ENCODE peak calls at places on chromosome 9, in ten cellular contexts. P is thoracic aorta, D is MM.1S, O is gastrocnemius medialis, M is IMR-90, Z is WERI-Rb-1, V is adrenal gland, E is fibroblast of lung, B is fibroblast of the aortic adventitia, W is fibroblast of villous mesenchyme. S is an unnamed sample.

GRCh38 chr9:125438506-125439433 is 177.1 kb downstream of the GAPVD1 start:
- DNase-seq in P (no peak), D (no peak), O (no peak), M (no peak), Z (no peak), V (no peak), E (no peak), B (no peak), W (no peak), S (no peak)

GRCh38 chr9:3931996-3932906 is 367.6 kb downstream of the GLIS3 start:
- DNase-seq in P (no peak), D (no peak), O (no peak), M (peak), Z (no peak), V (no peak), E (peak), B (peak), W (no peak), S (no peak)

GRCh38 chr9:38415846-38416245 is 8.4 kb downstream of the IGFBPL1 start:
- DNase-seq in P (no peak), D (no peak), O (no peak), M (no peak), Z (no peak), V (no peak), E (no peak), B (no peak), W (no peak), S (no peak)

GRCh38 chr9:97786341-97786740 is 66.7 kb upstream of the FOXE1 start:
- DNase-seq in P (no peak), D (no peak), O (no peak), M (peak), Z (no peak), V (no peak), E (no peak), B (peak), W (no peak), S (no peak)

GRCh38 chr9:37529111-37529510 is 43.4 kb downstream of the POLR1E start:
- DNase-seq in P (no peak), D (peak), O (peak), M (no peak), Z (no peak), V (no peak), E (peak), B (no peak), W (no peak), S (peak)

GRCh38 chr9:73647560-73647959 is 495.9 kb downstream of the ANXA1 start:
- DNase-seq in P (no peak), D (no peak), O (no peak), M (no peak), Z (no peak), V (no peak), E (no peak), B (no peak), W (no peak), S (no peak)

GRCh38 chr9:133609311-133610098 is at the start of gene FAM163B:
- DNase-seq in P (no peak), D (no peak), O (no peak), M (peak), Z (peak), V (peak), E (peak), B (peak), W (peak), S (no peak)

GRCh38 chr9:133189826-133190225 is 19.2 kb downstream of the OBP2B start:
- DNase-seq in P (no peak), D (no peak), O (no peak), M (no peak), Z (no peak), V (no peak), E (no peak), B (no peak), W (no peak), S (no peak)

GRCh38 chr9:84293001-84293798 is 47.4 kb downstream of the SLC28A3 start:
- DNase-seq in P (no peak), D (peak), O (no peak), M (no peak), Z (no peak), V (no peak), E (no peak), B (no peak), W (no peak), S (peak)

GRCh38 chr9:82993856-82994605 is 68.9 kb downstream of the RASEF start:
- DNase-seq in P (no peak), D (no peak), O (no peak), M (no peak), Z (no peak), V (no peak), E (no peak), B (no peak), W (no peak), S (no peak)

GRCh38 chr9:26833792-26834191 is 58.8 kb downstream of the CAAP1 start:
- DNase-seq in P (no peak), D (no peak), O (no peak), M (no peak), Z (no peak), V (no peak), E (no peak), B (no peak), W (peak), S (peak)

GRCh38 chr9:6715755-6716643 is 41.8 kb upstream of the KDM4C start:
- DNase-seq in P (no peak), D (no peak), O (peak), M (no peak), Z (no peak), V (peak), E (peak), B (no peak), W (peak), S (peak)

GRCh38 chr9:133784731-133785561 is 46.8 kb upstream of the SARDH start:
- DNase-seq in P (no peak), D (no peak), O (no peak), M (no peak), Z (no peak), V (no peak), E (no peak), B (no peak), W (no peak), S (no peak)

GRCh38 chr9:132931178-132931735 is 13.2 kb downstream of the TSC1 start:
- DNase-seq in P (no peak), D (no peak), O (no peak), M (peak), Z (no peak), V (no peak), E (peak), B (no peak), W (peak), S (no peak)

GRCh38 chr9:132694144-132694543 is 23.9 kb downstream of the GTF3C4 start:
- DNase-seq in P (no peak), D (no peak), O (no peak), M (peak), Z (peak), V (no peak), E (peak), B (no peak), W (no peak), S (peak)

GRCh38 chr9:88196456-88196855 is 58.2 kb upstream of the SPATA31C2 start:
- DNase-seq in P (no peak), D (no peak), O (no peak), M (no peak), Z (no peak), V (no peak), E (no peak), B (no peak), W (no peak), S (no peak)

GRCh38 chr9:127852829-127853228 is 1.6 kb downstream of the ENG start:
- DNase-seq in P (no peak), D (no peak), O (no peak), M (no peak), Z (no peak), V (no peak), E (no peak), B (no peak), W (no peak), S (no peak)

GRCh38 chr9:127855522-127855921 is 1.1 kb upstream of the ENG start:
- DNase-seq in P (no peak), D (no peak), O (no peak), M (no peak), Z (no peak), V (no peak), E (no peak), B (no peak), W (no peak), S (no peak)

GRCh38 chr9:127856094-127856740 is 1.8 kb upstream of the ENG start:
- DNase-seq in P (no peak), D (no peak), O (no peak), M (no peak), Z (peak), V (no peak), E (no peak), B (no peak), W (no peak), S (no peak)

GRCh38 chr9:127853312-127854168 is 918 bp downstream of the ENG start:
- DNase-seq in P (no peak), D (no peak), O (no peak), M (no peak), Z (no peak), V (no peak), E (no peak), B (peak), W (peak), S (no peak)

DNA sequence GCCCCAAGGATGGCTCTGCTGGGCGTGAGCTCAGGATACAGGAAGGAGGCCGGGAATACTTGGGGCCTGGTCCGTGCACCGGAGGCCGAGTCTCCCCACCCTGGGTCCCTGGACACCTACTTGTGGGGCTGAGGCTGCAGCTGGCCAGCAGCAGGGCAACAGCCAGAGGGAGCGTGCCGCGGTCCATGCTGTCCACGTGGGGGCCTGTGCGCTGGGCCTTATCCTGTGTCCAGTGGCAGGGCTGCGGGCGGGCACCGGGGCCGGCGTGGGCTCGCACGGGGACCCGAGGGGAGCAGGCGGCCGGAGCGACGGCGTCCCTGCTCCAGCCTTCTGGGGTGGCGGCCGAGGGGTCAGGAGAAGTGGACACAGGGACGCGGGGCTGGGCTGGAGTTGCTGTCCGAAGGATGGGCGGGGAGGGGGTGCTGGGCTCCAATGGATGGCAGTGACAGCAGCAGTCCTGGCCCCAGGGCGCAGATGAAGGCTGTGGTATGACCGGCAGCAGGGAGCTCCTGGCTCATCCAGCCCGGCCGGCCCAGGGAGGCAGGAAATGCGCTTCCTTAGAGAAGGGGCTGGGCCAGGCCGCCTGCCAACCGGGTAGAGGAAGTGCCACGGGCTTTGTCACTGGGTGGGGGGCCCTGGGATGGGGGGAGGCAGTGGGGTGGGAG is at the start of gene ENG:
- DNase-seq in P (no peak), D (no peak), O (peak), M (peak), Z (no peak), V (peak), E (peak), B (peak), W (peak), S (no peak)
- TF ChIP-seq CTCF in P (no peak), D (no peak), O (no peak), M (peak), Z (peak), V (no peak), E (no peak), B (peak), W (no peak), S (no peak)

GRCh38 chr9:120878188-120879130 is 1.5 kb upstream of the PHF19 start:
- DNase-seq in P (no peak), D (no peak), O (no peak), M (no peak), Z (peak), V (no peak), E (no peak), B (no peak), W (no peak), S (peak)
- H3K4me3 ChIP-seq in P (no peak), D (peak), O (peak), M (no peak), Z (peak), V (no peak), E (no peak), B (no peak), W (no peak), S (peak)

GRCh38 chr9:95167998-95168397 is 149.5 kb downstream of the FANCC start:
- DNase-seq in P (no peak), D (peak), O (no peak), M (peak), Z (peak), V (peak), E (peak), B (peak), W (peak), S (peak)
- TF ChIP-seq CTCF in P (peak), D (peak), O (peak), M (peak), Z (peak), V (peak), E (peak), B (peak), W (peak), S (peak)

GRCh38 chr9:117777823-117778222 is 73.6 kb downstream of the TLR4 start:
- DNase-seq in P (no peak), D (peak), O (no peak), M (no peak), Z (no peak), V (peak), E (no peak), B (no peak), W (no peak), S (peak)

GRCh38 chr9:117783828-117784227 is 79.6 kb downstream of the TLR4 start:
- DNase-seq in P (no peak), D (peak), O (no peak), M (no peak), Z (no peak), V (no peak), E (no peak), B (no peak), W (no peak), S (peak)

GRCh38 chr9:117779760-117780159 is 75.6 kb downstream of the TLR4 start:
- DNase-seq in P (no peak), D (no peak), O (no peak), M (no peak), Z (peak), V (no peak), E (no peak), B (no peak), W (no peak), S (no peak)

GRCh38 chr9:117784996-117785395 is 80.8 kb downstream of the TLR4 start:
- DNase-seq in P (no peak), D (no peak), O (no peak), M (no peak), Z (peak), V (no peak), E (no peak), B (no peak), W (no peak), S (no peak)

DNA sequence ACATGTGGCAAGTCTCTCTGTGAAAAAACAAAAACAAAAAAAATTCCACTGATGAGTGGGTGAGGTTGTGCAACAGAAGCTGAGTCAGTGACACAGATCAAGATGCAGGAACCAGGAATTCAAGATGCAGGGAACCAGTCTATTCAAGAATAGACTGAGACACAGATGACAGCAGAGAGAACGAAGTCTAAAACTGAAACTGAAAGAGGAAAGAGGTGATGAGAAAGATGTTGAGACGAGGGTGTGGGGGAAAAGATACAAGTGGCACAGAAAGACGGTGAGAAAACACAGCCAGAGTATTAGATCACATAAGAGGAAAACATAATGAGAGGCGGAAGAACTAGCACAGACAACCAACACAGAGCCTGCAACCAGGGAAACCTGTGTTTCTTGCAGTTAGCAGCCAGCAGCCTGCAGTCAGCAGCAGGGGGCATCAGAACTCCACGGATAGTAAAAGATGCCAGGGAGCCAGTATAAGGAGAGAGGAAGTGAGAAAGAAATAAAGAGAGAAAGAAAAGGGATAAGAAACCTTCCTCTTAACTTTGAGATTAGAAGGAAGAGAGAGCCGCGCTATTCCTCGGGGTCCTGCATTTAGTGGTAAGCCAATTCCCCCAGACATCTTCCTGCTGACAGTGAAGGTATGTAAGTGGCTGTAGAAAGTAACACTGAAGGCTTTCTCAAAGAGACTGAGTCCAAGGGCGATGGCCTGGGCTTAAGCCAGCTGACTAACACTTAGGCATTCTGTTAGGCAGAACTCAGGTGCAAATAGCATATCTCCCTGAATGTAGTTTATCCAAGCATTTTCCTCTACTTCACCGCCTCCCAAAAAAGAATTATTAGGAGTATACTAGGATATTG is 79.0 kb downstream of the TLR4 start:
- DNase-seq in P (no peak), D (peak), O (peak), M (no peak), Z (peak), V (peak), E (peak), B (peak), W (peak), S (peak)
- H3K4me3 ChIP-seq in P (peak), D (peak), O (peak), M (no peak), Z (peak), V (no peak), E (peak), B (peak), W (peak), S (peak)

GRCh38 chr9:111715471-111715870 is 54.1 kb downstream of the GNG10 start:
- DNase-seq in P (no peak), D (no peak), O (no peak), M (peak), Z (no peak), V (no peak), E (peak), B (peak), W (no peak), S (no peak)

GRCh38 chr9:111719541-111719940 is 58.1 kb downstream of the GNG10 start:
- DNase-seq in P (no peak), D (no peak), O (no peak), M (no peak), Z (no peak), V (no peak), E (no peak), B (no peak), W (no peak), S (no peak)

GRCh38 chr9:111720170-111720569 is 58.8 kb downstream of the GNG10 start:
- DNase-seq in P (no peak), D (no peak), O (no peak), M (peak), Z (no peak), V (no peak), E (no peak), B (no peak), W (no peak), S (no peak)
- TF ChIP-seq CTCF in P (no peak), D (no peak), O (no peak), M (peak), Z (no peak), V (no peak), E (no peak), B (peak), W (peak), S (no peak)

GRCh38 chr9:16333697-16334096 is 536.8 kb downstream of the BNC2 start:
- DNase-seq in P (no peak), D (no peak), O (no peak), M (no peak), Z (no peak), V (no peak), E (peak), B (no peak), W (no peak), S (no peak)

GRCh38 chr9:16337322-16338029 is 533.0 kb downstream of the BNC2 start:
- DNase-seq in P (no peak), D (no peak), O (no peak), M (peak), Z (no peak), V (peak), E (peak), B (peak), W (peak), S (no peak)

GRCh38 chr9:16331527-16331926 is 538.9 kb downstream of the BNC2 start:
- DNase-seq in P (no peak), D (no peak), O (no peak), M (no peak), Z (no peak), V (no peak), E (no peak), B (no peak), W (no peak), S (no peak)

GRCh38 chr9:16336833-16337232 is 533.6 kb downstream of the BNC2 start:
- DNase-seq in P (no peak), D (no peak), O (no peak), M (no peak), Z (no peak), V (no peak), E (no peak), B (no peak), W (no peak), S (no peak)

GRCh38 chr9:16335788-16336580 is 534.5 kb downstream of the BNC2 start:
- DNase-seq in P (peak), D (peak), O (peak), M (peak), Z (no peak), V (peak), E (peak), B (peak), W (peak), S (peak)
- H3K4me3 ChIP-seq in P (no peak), D (no peak), O (no peak), M (no peak), Z (no peak), V (no peak), E (no peak), B (no peak), W (no peak), S (no peak)

GRCh38 chr9:115204827-115205506 is 87.0 kb upstream of the TNC start:
- DNase-seq in P (no peak), D (no peak), O (no peak), M (peak), Z (no peak), V (no peak), E (peak), B (peak), W (peak), S (peak)

GRCh38 chr9:115202181-115202580 is 84.2 kb upstream of the TNC start:
- DNase-seq in P (no peak), D (no peak), O (no peak), M (no peak), Z (no peak), V (no peak), E (no peak), B (no peak), W (no peak), S (no peak)

GRCh38 chr9:115207003-115207837 is 89.3 kb upstream of the TNC start:
- DNase-seq in P (no peak), D (peak), O (no peak), M (peak), Z (no peak), V (peak), E (peak), B (no peak), W (peak), S (peak)

GRCh38 chr9:115200711-115201505 is 83.0 kb upstream of the TNC start:
- DNase-seq in P (no peak), D (no peak), O (peak), M (peak), Z (no peak), V (no peak), E (peak), B (peak), W (peak), S (no peak)

GRCh38 chr9:115202960-115203751 is 85.2 kb upstream of the TNC start:
- DNase-seq in P (no peak), D (no peak), O (no peak), M (peak), Z (no peak), V (peak), E (peak), B (peak), W (peak), S (peak)
- TF ChIP-seq CTCF in P (no peak), D (no peak), O (no peak), M (peak), Z (no peak), V (no peak), E (no peak), B (no peak), W (no peak), S (no peak)